ENCODE peak calls at places on chromosomes 11 and 22, in nine cellular contexts. M is nephron progenitor cell; N is HFF-Myc; Q is effector memory CD8-positive, alpha-beta T cell; J is IMR-90; L is effector CD4-positive, alpha-beta T cell; B is activated CD4-positive, alpha-beta T cell treated with anti-CD3 and anti-CD28 coated beads, Interleukin-2, amount 50 U/mL, for 1 hour; U is effector memory CD4-positive, alpha-beta T cell; C is RPMI7951. E is an unnamed sample.

GRCh38 chr11:85525711-85526110 is 101.4 kb downstream of the DLG2 start:
- DNase-seq in M (no peak), N (no peak), Q (no peak), J (no peak), L (no peak), B (no peak), U (no peak), C (no peak), E (no peak)

GRCh38 chr11:111586305-111586915 is 15.8 kb upstream of the SIK2 start:
- DNase-seq in M (no peak), N (no peak), Q (peak), J (peak), L (peak), B (peak), U (no peak), C (peak), E (peak)

GRCh38 chr11:116882386-116882785 is 45.0 kb upstream of the APOA1 start:
- DNase-seq in M (no peak), N (peak), Q (no peak), J (peak), L (no peak), B (no peak), U (no peak), C (peak), E (peak)

GRCh38 chr11:122772945-122773344 is 65.4 kb upstream of the CRTAM start:
- DNase-seq in M (no peak), N (no peak), Q (no peak), J (peak), L (no peak), B (no peak), U (no peak), C (peak), E (no peak)

GRCh38 chr11:70371241-70371640 is 27.1 kb upstream of the CTTN start:
- DNase-seq in M (no peak), N (no peak), Q (no peak), J (peak), L (no peak), B (no peak), U (no peak), C (no peak), E (no peak)

GRCh38 chr22:36541831-36542391 is 12.9 kb upstream of the EIF3D start:
- DNase-seq in M (no peak), N (peak), Q (no peak), J (peak), L (no peak), B (no peak), U (no peak), C (peak), E (no peak)

GRCh38 chr11:57213282-57214086 is 23.6 kb downstream of the APLNR start:
- DNase-seq in M (peak), N (no peak), Q (no peak), J (peak), L (no peak), B (no peak), U (no peak), C (no peak), E (no peak)

GRCh38 chr11:1830500-1831223 is 4.1 kb upstream of the SYT8 start:
- DNase-seq in M (no peak), N (no peak), Q (no peak), J (no peak), L (no peak), B (no peak), U (no peak), C (peak), E (no peak)

GRCh38 chr11:69674267-69674885 is 777 bp downstream of the LTO1 start:
- DNase-seq in M (no peak), N (no peak), Q (peak), J (peak), L (no peak), B (peak), U (no peak), C (peak), E (no peak)

GRCh38 chr11:44305643-44306468 is 4.1 kb downstream of the ALX4 start:
- DNase-seq in M (peak), N (no peak), Q (no peak), J (no peak), L (no peak), B (no peak), U (no peak), C (no peak), E (no peak)

GRCh38 chr11:134224710-134225662 is 515 bp downstream of the VPS26B start:
- DNase-seq in M (peak), N (no peak), Q (peak), J (peak), L (peak), B (peak), U (no peak), C (peak), E (no peak)

GRCh38 chr22:36244522-36245391 is 5.4 kb upstream of the APOL2 start:
- DNase-seq in M (no peak), N (no peak), Q (no peak), J (peak), L (no peak), B (no peak), U (no peak), C (peak), E (peak)

GRCh38 chr11:699116-699508 is 3.5 kb downstream of the TMEM80 start:
- DNase-seq in M (no peak), N (no peak), Q (no peak), J (no peak), L (no peak), B (no peak), U (no peak), C (no peak), E (no peak)

GRCh38 chr11:40292636-40293585 is 1166.5 kb downstream of the LRRC4C start:
- DNase-seq in M (peak), N (no peak), Q (no peak), J (no peak), L (no peak), B (no peak), U (no peak), C (no peak), E (no peak)

GRCh38 chr11:11420512-11420911 is 67.5 kb upstream of the CSNK2A3 start:
- DNase-seq in M (no peak), N (no peak), Q (no peak), J (no peak), L (no peak), B (no peak), U (no peak), C (no peak), E (no peak)

GRCh38 chr11:133291672-133292265 is 240.5 kb downstream of the OPCML start:
- DNase-seq in M (no peak), N (no peak), Q (no peak), J (no peak), L (no peak), B (no peak), U (no peak), C (no peak), E (no peak)

GRCh38 chr11:75394086-75394840 is 5.1 kb upstream of the RPS3 start:
- DNase-seq in M (no peak), N (no peak), Q (no peak), J (no peak), L (no peak), B (no peak), U (no peak), C (no peak), E (no peak)

GRCh38 chr22:37187891-37188761 is at the start of gene C1QTNF6:
- DNase-seq in M (peak), N (no peak), Q (no peak), J (peak), L (no peak), B (no peak), U (no peak), C (peak), E (peak)

GRCh38 chr22:27990879-27991278 is 71.8 kb upstream of the PITPNB start:
- DNase-seq in M (peak), N (no peak), Q (no peak), J (peak), L (no peak), B (no peak), U (no peak), C (no peak), E (no peak)

GRCh38 chr11:69820441-69820840 is 1.2 kb upstream of the FGF3 start:
- DNase-seq in M (no peak), N (no peak), Q (no peak), J (no peak), L (no peak), B (no peak), U (no peak), C (no peak), E (no peak)

GRCh38 chr11:17845431-17845881 is 110.9 kb downstream of the KCNC1 start:
- DNase-seq in M (no peak), N (peak), Q (no peak), J (peak), L (no peak), B (no peak), U (no peak), C (peak), E (no peak)

GRCh38 chr11:57458410-57459111 is 1.8 kb upstream of the RTN4RL2 start:
- DNase-seq in M (peak), N (no peak), Q (peak), J (peak), L (no peak), B (peak), U (peak), C (no peak), E (no peak)

GRCh38 chr22:49672013-49672516 is 155.6 kb downstream of the BRD1 start:
- DNase-seq in M (no peak), N (no peak), Q (no peak), J (no peak), L (no peak), B (no peak), U (no peak), C (no peak), E (no peak)

GRCh38 chr11:34492806-34493414 is 20.7 kb downstream of the ELF5 start:
- DNase-seq in M (peak), N (peak), Q (peak), J (peak), L (peak), B (peak), U (no peak), C (peak), E (peak)

GRCh38 chr11:78244080-78244479 is 55.4 kb downstream of the USP35 start:
- DNase-seq in M (no peak), N (no peak), Q (no peak), J (no peak), L (no peak), B (no peak), U (no peak), C (peak), E (no peak)

GRCh38 chr11:86395061-86395551 is 20.4 kb downstream of the CCDC81 start:
- DNase-seq in M (no peak), N (no peak), Q (no peak), J (peak), L (no peak), B (no peak), U (no peak), C (no peak), E (no peak)

GRCh38 chr11:22065472-22065871 is 127.4 kb upstream of the ANO5 start:
- DNase-seq in M (no peak), N (no peak), Q (no peak), J (no peak), L (no peak), B (no peak), U (no peak), C (no peak), E (no peak)

GRCh38 chr11:46331653-46331984 is 15.6 kb upstream of the DGKZ start:
- DNase-seq in M (no peak), N (no peak), Q (no peak), J (no peak), L (no peak), B (no peak), U (no peak), C (no peak), E (no peak)

GRCh38 chr22:37279469-37279868 is 2.8 kb upstream of the CYTH4 start:
- DNase-seq in M (no peak), N (no peak), Q (no peak), J (peak), L (no peak), B (no peak), U (no peak), C (peak), E (no peak)

GRCh38 chr22:39856588-39856987 is 37.0 kb downstream of the ENTHD1 start:
- DNase-seq in M (no peak), N (no peak), Q (no peak), J (no peak), L (no peak), B (no peak), U (no peak), C (no peak), E (no peak)

GRCh38 chr11:66119348-66120133 is 49.5 kb downstream of the PACS1 start:
- DNase-seq in M (no peak), N (peak), Q (no peak), J (peak), L (no peak), B (no peak), U (no peak), C (peak), E (peak)

GRCh38 chr11:73559758-73560157 is 38.2 kb downstream of the FAM168A start:
- DNase-seq in M (no peak), N (no peak), Q (no peak), J (peak), L (no peak), B (no peak), U (no peak), C (no peak), E (no peak)